ENCODE peak calls at places on chromosomes 2 and 18, in four cellular contexts. One of them, this sample, is unnamed. For H3K27me3, the result is how much of the 10 kb centered on the place peaks cover.

GRCh38 chr2:130829020-130829419 is 7.7 kb upstream of the ARHGEF4 start:
- DNase-seq in H1: no peak
- DNase-seq in IMR-90: peak
- DNase-seq in H9: no peak
- DNase-seq in this sample: peak

GRCh38 chr2:199977984-199978415 is 22.6 kb downstream of the MAIP1 start:
- DNase-seq in H1: no peak
- DNase-seq in IMR-90: peak
- DNase-seq in H9: no peak
- DNase-seq in this sample: no peak

GRCh38 chr2:125516496-125517109 is 1139.4 kb upstream of the GYPC start:
- DNase-seq in H1: peak
- DNase-seq in IMR-90: peak
- DNase-seq in H9: peak
- DNase-seq in this sample: peak

GRCh38 chr2:55842009-55842408 is 81.6 kb downstream of the EFEMP1 start:
- DNase-seq in H1: no peak
- DNase-seq in IMR-90: peak
- DNase-seq in H9: no peak
- DNase-seq in this sample: no peak

GRCh38 chr2:179701524-179702110 is 159.8 kb downstream of the ZNF385B start:
- DNase-seq in H1: no peak
- DNase-seq in IMR-90: peak
- DNase-seq in H9: no peak
- DNase-seq in this sample: no peak

GRCh38 chr2:241855245-241855887 is 3.3 kb downstream of the PDCD1 start:
- DNase-seq in H1: no peak
- DNase-seq in IMR-90: no peak
- DNase-seq in H9: no peak
- DNase-seq in this sample: no peak

GRCh38 chr2:12663306-12664037 is 53.3 kb upstream of the TRIB2 start:
- DNase-seq in H1: no peak
- DNase-seq in IMR-90: no peak
- DNase-seq in H9: no peak
- DNase-seq in this sample: no peak

GRCh38 chr2:11237122-11237521 is 81.9 kb downstream of the SLC66A3 start:
- DNase-seq in H1: no peak
- DNase-seq in IMR-90: no peak
- DNase-seq in H9: no peak
- DNase-seq in this sample: no peak

GRCh38 chr2:20755132-20755800 is 67.6 kb downstream of the LDAH start:
- DNase-seq in H1: no peak
- DNase-seq in IMR-90: peak
- DNase-seq in H9: no peak
- DNase-seq in this sample: no peak

GRCh38 chr2:24049485-24050021 is at the start of gene FKBP1B:
- DNase-seq in H1: peak
- DNase-seq in IMR-90: peak
- DNase-seq in H9: peak
- DNase-seq in this sample: peak

GRCh38 chr2:61254536-61254935 is 92.5 kb downstream of the C2orf74 start:
- DNase-seq in H1: no peak
- DNase-seq in IMR-90: no peak
- DNase-seq in H9: no peak
- DNase-seq in this sample: no peak

GRCh38 chr2:5203356-5203755 is 488.8 kb upstream of the SOX11 start:
- DNase-seq in H1: no peak
- DNase-seq in IMR-90: no peak
- DNase-seq in H9: no peak
- DNase-seq in this sample: peak

GRCh38 chr2:196475621-196476020 is 163.9 kb upstream of the CCDC150 start:
- DNase-seq in H1: no peak
- DNase-seq in IMR-90: no peak
- DNase-seq in H9: no peak
- DNase-seq in this sample: no peak

GRCh38 chr2:233331536-233331935 is 22.8 kb upstream of the DGKD start:
- DNase-seq in H1: no peak
- DNase-seq in IMR-90: no peak
- DNase-seq in H9: no peak
- DNase-seq in this sample: no peak

GRCh38 chr2:9382604-9383235 is 40.6 kb downstream of the ITGB1BP1 start:
- DNase-seq in H1: no peak
- DNase-seq in IMR-90: peak
- DNase-seq in H9: no peak
- DNase-seq in this sample: no peak

GRCh38 chr18:43484710-43485109 is 207.4 kb upstream of the SYT4 start:
- DNase-seq in H1: no peak
- DNase-seq in IMR-90: no peak
- DNase-seq in H9: no peak
- DNase-seq in this sample: peak

GRCh38 chr2:200393191-200393590 is 86.7 kb downstream of the SPATS2L start:
- DNase-seq in H1: no peak
- DNase-seq in IMR-90: no peak
- DNase-seq in H9: no peak
- DNase-seq in this sample: no peak

GRCh38 chr2:176710657-176711197 is 441.5 kb downstream of the MTX2 start:
- DNase-seq in H1: no peak
- DNase-seq in IMR-90: no peak
- DNase-seq in H9: no peak
- DNase-seq in this sample: no peak

GRCh38 chr2:236177604-236177966 is 9.4 kb upstream of the GBX2 start:
- DNase-seq in H1: no peak
- DNase-seq in IMR-90: peak
- DNase-seq in H9: peak
- DNase-seq in this sample: peak

GRCh38 chr2:215210082-215210481 is 71.7 kb upstream of the ABCA12 start:
- DNase-seq in H1: no peak
- DNase-seq in IMR-90: no peak
- DNase-seq in H9: no peak
- DNase-seq in this sample: no peak

GRCh38 chr2:118050386-118050785 is 36.5 kb upstream of the CCDC93 start:
- DNase-seq in H1: no peak
- DNase-seq in IMR-90: no peak
- DNase-seq in H9: no peak
- DNase-seq in this sample: no peak

GRCh38 chr2:69779258-69779989 is 37.5 kb downstream of the ANXA4 start:
- DNase-seq in H1: no peak
- DNase-seq in IMR-90: peak
- DNase-seq in H9: no peak
- DNase-seq in this sample: peak

GRCh38 chr2:38540580-38541290 is 62.0 kb downstream of the HNRNPLL start:
- DNase-seq in H1: no peak
- DNase-seq in IMR-90: no peak
- DNase-seq in H9: no peak
- DNase-seq in this sample: no peak

GRCh38 chr2:223945755-223946154 is 620 bp upstream of the WDFY1 start:
- DNase-seq in H1: no peak
- DNase-seq in IMR-90: no peak
- DNase-seq in H9: no peak
- DNase-seq in this sample: no peak

GRCh38 chr2:9782197-9782719 is 61.0 kb upstream of the TAF1B start:
- DNase-seq in H1: no peak
- DNase-seq in IMR-90: no peak
- DNase-seq in H9: no peak
- DNase-seq in this sample: peak

GRCh38 chr2:199230091-199230490 is 227.6 kb downstream of the SATB2 start:
- DNase-seq in H1: no peak
- DNase-seq in IMR-90: peak
- DNase-seq in H9: no peak
- DNase-seq in this sample: no peak

GRCh38 chr2:50514881-50515280 is 517.1 kb downstream of the NRXN1 start:
- DNase-seq in H1: peak
- DNase-seq in IMR-90: no peak
- DNase-seq in H9: peak
- DNase-seq in this sample: peak

GRCh38 chr2:71291398-71291797 is 40.2 kb upstream of the ZNF638 start:
- DNase-seq in H1: no peak
- DNase-seq in IMR-90: no peak
- DNase-seq in H9: no peak
- DNase-seq in this sample: no peak

GRCh38 chr2:127197475-127198385 is 22.4 kb downstream of the CYP27C1 start:
- DNase-seq in H1: no peak
- DNase-seq in IMR-90: peak
- DNase-seq in H9: peak
- DNase-seq in this sample: peak

GRCh38 chr2:85668009-85668856 is at the start of gene SFTPB:
- DNase-seq in H1: no peak
- DNase-seq in IMR-90: peak
- DNase-seq in H9: no peak
- DNase-seq in this sample: no peak

GRCh38 chr2:208012449-208012848 is 12.9 kb downstream of the PLEKHM3 start:
- DNase-seq in H1: no peak
- DNase-seq in IMR-90: no peak
- DNase-seq in H9: no peak
- DNase-seq in this sample: no peak

GRCh38 chr2:144510206-144510991 is 9.5 kb downstream of the ZEB2 start:
- DNase-seq in H1: no peak
- DNase-seq in IMR-90: peak
- DNase-seq in H9: peak
- DNase-seq in this sample: peak

GRCh38 chr2:238513346-238513745 is 86.6 kb downstream of the ASB1 start:
- DNase-seq in H1: no peak
- DNase-seq in IMR-90: peak
- DNase-seq in H9: peak
- DNase-seq in this sample: peak

GRCh38 chr2:5981241-5982055 is 289.3 kb downstream of the SOX11 start:
- DNase-seq in H1: no peak
- DNase-seq in IMR-90: peak
- DNase-seq in H9: peak
- DNase-seq in this sample: peak

GRCh38 chr2:10584843-10585475 is 104.8 kb downstream of the NOL10 start:
- DNase-seq in H1: no peak
- DNase-seq in IMR-90: peak
- DNase-seq in H9: no peak
- DNase-seq in this sample: peak

GRCh38 chr18:60413944-60414547 is 41.5 kb upstream of the MC4R start:
- DNase-seq in H1: peak
- DNase-seq in IMR-90: peak
- DNase-seq in H9: peak
- DNase-seq in this sample: peak

GRCh38 chr2:222038086-222038802 is 260.6 kb downstream of the PAX3 start:
- DNase-seq in H1: no peak
- DNase-seq in IMR-90: peak
- DNase-seq in H9: no peak
- DNase-seq in this sample: peak

DNA sequence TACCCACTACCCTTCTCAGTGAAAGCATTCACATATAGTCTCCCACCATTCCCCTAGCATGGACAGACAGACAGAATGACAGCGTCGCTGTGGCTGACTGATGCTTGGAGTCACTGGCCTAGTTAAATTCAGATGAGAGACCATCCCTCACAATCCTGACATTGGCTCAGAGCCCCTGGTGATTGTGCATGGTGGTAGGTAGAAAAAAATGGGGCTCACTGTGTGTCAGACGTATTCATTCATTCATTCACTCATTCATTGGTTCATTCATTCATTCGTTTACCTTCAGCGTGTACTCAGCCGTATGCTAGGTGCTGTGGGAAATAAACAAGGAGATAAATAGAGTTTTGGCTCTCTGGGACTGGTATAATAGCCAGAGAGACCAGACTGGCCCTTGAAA is 94.8 kb upstream of the STPG4 start:
- DNase-seq in H1: no peak
- DNase-seq in IMR-90: no peak
- DNase-seq in H9: no peak
- DNase-seq in this sample: no peak
- H4K8ac ChIP-seq in H1: no peak
- H4K8ac ChIP-seq in IMR-90: no peak
- H4K8ac ChIP-seq in H9: no peak
- H4K8ac ChIP-seq in this sample: no peak

GRCh38 chr2:68127358-68128242 is 30.1 kb upstream of the PNO1 start:
- DNase-seq in H1: no peak
- DNase-seq in IMR-90: no peak
- DNase-seq in H9: no peak
- DNase-seq in this sample: no peak
- H3K56ac ChIP-seq in H1: no peak
- H3K56ac ChIP-seq in IMR-90: no peak
- H3K56ac ChIP-seq in H9: no peak
- H3K56ac ChIP-seq in this sample: no peak

GRCh38 chr2:64359892-64360657 is 93.9 kb upstream of the LGALSL start:
- DNase-seq in H1: no peak
- DNase-seq in IMR-90: peak
- DNase-seq in H9: peak
- DNase-seq in this sample: peak

GRCh38 chr2:64361151-64361938 is 92.6 kb upstream of the LGALSL start:
- DNase-seq in H1: no peak
- DNase-seq in IMR-90: no peak
- DNase-seq in H9: no peak
- DNase-seq in this sample: no peak

GRCh38 chr2:64356906-64357305 is 97.1 kb upstream of the LGALSL start:
- DNase-seq in H1: no peak
- DNase-seq in IMR-90: no peak
- DNase-seq in H9: no peak
- DNase-seq in this sample: no peak

GRCh38 chr2:64362562-64363026 is 91.4 kb upstream of the LGALSL start:
- DNase-seq in H1: no peak
- DNase-seq in IMR-90: no peak
- DNase-seq in H9: no peak
- DNase-seq in this sample: peak

GRCh38 chr2:64359176-64359891 is 94.6 kb upstream of the LGALSL start:
- DNase-seq in H1: no peak
- DNase-seq in IMR-90: no peak
- DNase-seq in H9: no peak
- DNase-seq in this sample: no peak
- H3K27me3 ChIP-seq in H1: under half
- H3K27me3 ChIP-seq in IMR-90: under half
- H3K27me3 ChIP-seq in H9: under half
- H3K27me3 ChIP-seq in this sample: under half

DNA sequence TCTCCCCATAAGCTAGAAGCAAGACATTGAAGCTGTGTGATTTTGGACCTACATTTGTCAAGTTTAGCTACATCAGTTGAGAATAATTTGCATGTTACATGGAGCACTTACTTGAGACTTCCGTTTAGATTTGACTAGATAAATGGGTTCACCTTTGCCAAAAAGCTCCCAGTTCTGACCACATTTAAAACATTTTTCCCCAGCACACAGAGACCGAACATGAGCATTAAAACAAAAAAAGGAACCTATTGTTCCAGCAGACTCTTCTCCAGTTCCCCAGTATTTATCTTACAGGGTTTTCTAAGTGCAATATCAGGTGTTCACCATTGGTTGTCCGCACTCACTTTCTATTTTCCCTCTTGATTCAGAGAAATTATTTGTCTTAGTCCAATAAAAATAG is 403.1 kb downstream of the PARD3B start:
- DNase-seq in H1: no peak
- DNase-seq in IMR-90: no peak
- DNase-seq in H9: no peak
- DNase-seq in this sample: no peak
- H4K8ac ChIP-seq in H1: no peak
- H4K8ac ChIP-seq in IMR-90: no peak
- H4K8ac ChIP-seq in H9: no peak
- H4K8ac ChIP-seq in this sample: no peak